ENCODE peak calls at places on chromosome 10, in eight cellular contexts. One of them, this sample, is unnamed.

GRCh38 chr10:49749144-49749543 is 13.0 kb downstream of the OGDHL start:
- DNase-seq in right lobe of liver: no peak
- DNase-seq in HCT116: no peak
- DNase-seq in heart left ventricle: no peak
- DNase-seq in tibial artery: no peak
- DNase-seq in HepG2: no peak
- DNase-seq in cardiac muscle cell: no peak
- DNase-seq in transverse colon: no peak
- DNase-seq in this sample: no peak

GRCh38 chr10:48463318-48464003 is 141.4 kb downstream of the ARHGAP22 start:
- DNase-seq in right lobe of liver: no peak
- DNase-seq in HCT116: no peak
- DNase-seq in heart left ventricle: no peak
- DNase-seq in tibial artery: no peak
- DNase-seq in HepG2: no peak
- DNase-seq in cardiac muscle cell: no peak
- DNase-seq in transverse colon: no peak
- DNase-seq in this sample: no peak

GRCh38 chr10:124568858-124569622 is 107.4 kb downstream of the LHPP start:
- DNase-seq in right lobe of liver: peak; percentile 42
- DNase-seq in HCT116: no peak
- DNase-seq in heart left ventricle: peak; percentile 46
- DNase-seq in tibial artery: peak; percentile 57
- DNase-seq in HepG2: no peak
- DNase-seq in cardiac muscle cell: no peak
- DNase-seq in transverse colon: no peak
- DNase-seq in this sample: no peak

GRCh38 chr10:128912568-128913311 is 554.3 kb upstream of the MGMT start:
- DNase-seq in right lobe of liver: no peak
- DNase-seq in HCT116: no peak
- DNase-seq in heart left ventricle: no peak
- DNase-seq in tibial artery: no peak
- DNase-seq in HepG2: no peak
- DNase-seq in cardiac muscle cell: no peak
- DNase-seq in transverse colon: no peak
- DNase-seq in this sample: no peak

GRCh38 chr10:17144757-17145156 is 15.1 kb upstream of the CUBN start:
- DNase-seq in right lobe of liver: no peak
- DNase-seq in HCT116: no peak
- DNase-seq in heart left ventricle: no peak
- DNase-seq in tibial artery: no peak
- DNase-seq in HepG2: no peak
- DNase-seq in cardiac muscle cell: no peak
- DNase-seq in transverse colon: no peak
- DNase-seq in this sample: no peak

GRCh38 chr10:34800624-34801023 is 14.5 kb downstream of the PARD3 start:
- DNase-seq in right lobe of liver: no peak
- DNase-seq in HCT116: no peak
- DNase-seq in heart left ventricle: no peak
- DNase-seq in tibial artery: no peak
- DNase-seq in HepG2: no peak
- DNase-seq in cardiac muscle cell: no peak
- DNase-seq in transverse colon: no peak
- DNase-seq in this sample: no peak

GRCh38 chr10:118504044-118504944 is 91.2 kb downstream of the PRLHR start:
- DNase-seq in right lobe of liver: no peak
- DNase-seq in HCT116: peak; percentile 78
- DNase-seq in heart left ventricle: no peak
- DNase-seq in tibial artery: no peak
- DNase-seq in HepG2: no peak
- DNase-seq in cardiac muscle cell: peak; percentile 79
- DNase-seq in transverse colon: no peak
- DNase-seq in this sample: no peak

GRCh38 chr10:123464428-123465323 is 201.5 kb upstream of the GPR26 start:
- DNase-seq in right lobe of liver: no peak
- DNase-seq in HCT116: no peak
- DNase-seq in heart left ventricle: no peak
- DNase-seq in tibial artery: no peak
- DNase-seq in HepG2: no peak
- DNase-seq in cardiac muscle cell: no peak
- DNase-seq in transverse colon: no peak
- DNase-seq in this sample: no peak

GRCh38 chr10:6701289-6701688 is 121.2 kb upstream of the PRKCQ start:
- DNase-seq in right lobe of liver: no peak
- DNase-seq in HCT116: no peak
- DNase-seq in heart left ventricle: no peak
- DNase-seq in tibial artery: no peak
- DNase-seq in HepG2: no peak
- DNase-seq in cardiac muscle cell: no peak
- DNase-seq in transverse colon: peak; percentile 8
- DNase-seq in this sample: no peak

GRCh38 chr10:57743711-57744110 is 524.0 kb downstream of the IPMK start:
- DNase-seq in right lobe of liver: no peak
- DNase-seq in HCT116: no peak
- DNase-seq in heart left ventricle: no peak
- DNase-seq in tibial artery: no peak
- DNase-seq in HepG2: no peak
- DNase-seq in cardiac muscle cell: no peak
- DNase-seq in transverse colon: no peak
- DNase-seq in this sample: no peak

GRCh38 chr10:29407280-29407858 is 118.5 kb downstream of the LYZL1 start:
- DNase-seq in right lobe of liver: no peak
- DNase-seq in HCT116: no peak
- DNase-seq in heart left ventricle: no peak
- DNase-seq in tibial artery: no peak
- DNase-seq in HepG2: no peak
- DNase-seq in cardiac muscle cell: no peak
- DNase-seq in transverse colon: no peak
- DNase-seq in this sample: no peak
- H3K4me3 ChIP-seq in right lobe of liver: no peak overlapping the region
- H3K4me3 ChIP-seq in HCT116: no peak overlapping the region
- H3K4me3 ChIP-seq in heart left ventricle: no peak overlapping the region
- H3K4me3 ChIP-seq in tibial artery: no peak overlapping the region
- H3K4me3 ChIP-seq in HepG2: no peak overlapping the region
- H3K4me3 ChIP-seq in cardiac muscle cell: no peak overlapping the region
- H3K4me3 ChIP-seq in transverse colon: no peak overlapping the region
- H3K4me3 ChIP-seq in this sample: no peak overlapping the region

DNA sequence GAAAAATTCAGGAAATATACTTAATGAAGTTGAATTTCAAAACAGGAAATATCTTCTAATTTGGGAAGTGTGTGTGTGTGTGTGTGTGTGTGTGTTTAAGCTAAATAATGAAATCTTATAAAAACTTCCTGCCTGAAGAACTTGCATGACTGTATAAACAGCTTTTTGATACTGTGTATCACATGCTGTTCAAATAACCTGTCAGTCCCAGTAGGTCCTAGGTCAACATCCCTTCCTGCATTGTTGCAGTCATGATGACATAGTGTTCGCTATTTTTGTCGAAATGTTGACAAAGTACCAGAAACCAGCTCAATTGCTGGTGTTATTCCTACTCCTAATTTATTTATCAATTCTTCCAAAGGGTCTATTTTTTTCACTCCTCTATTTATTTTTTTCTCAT is 115.7 kb downstream of the PLXDC2 start:
- DNase-seq in right lobe of liver: no peak
- DNase-seq in HCT116: no peak
- DNase-seq in heart left ventricle: no peak
- DNase-seq in tibial artery: no peak
- DNase-seq in HepG2: no peak
- DNase-seq in cardiac muscle cell: peak; percentile 35
- DNase-seq in transverse colon: no peak
- DNase-seq in this sample: no peak
- H3K27ac ChIP-seq in right lobe of liver: peak overlapping the region; percentile 63
- H3K27ac ChIP-seq in HCT116: no peak overlapping the region
- H3K27ac ChIP-seq in heart left ventricle: peak overlapping the region; percentile 24
- H3K27ac ChIP-seq in tibial artery: peak overlapping the region; percentile 52
- H3K27ac ChIP-seq in HepG2: no peak overlapping the region
- H3K27ac ChIP-seq in cardiac muscle cell: no peak overlapping the region
- H3K27ac ChIP-seq in transverse colon: peak overlapping the region; percentile 71
- H3K27ac ChIP-seq in this sample: no peak overlapping the region

GRCh38 chr10:79347226-79347893 is at the start of gene PPIF:
- DNase-seq in right lobe of liver: peak; percentile 97
- DNase-seq in HCT116: peak; percentile 81
- DNase-seq in heart left ventricle: peak; percentile 96
- DNase-seq in tibial artery: peak; percentile 96
- DNase-seq in HepG2: peak; percentile 79
- DNase-seq in cardiac muscle cell: peak; percentile 96
- DNase-seq in transverse colon: peak; percentile 96
- DNase-seq in this sample: peak; percentile 92

GRCh38 chr10:79349072-79349491 is 1.8 kb downstream of the PPIF start:
- DNase-seq in right lobe of liver: no peak
- DNase-seq in HCT116: no peak
- DNase-seq in heart left ventricle: no peak
- DNase-seq in tibial artery: no peak
- DNase-seq in HepG2: no peak
- DNase-seq in cardiac muscle cell: no peak
- DNase-seq in transverse colon: no peak
- DNase-seq in this sample: no peak

GRCh38 chr10:79349766-79350406 is 2.6 kb downstream of the PPIF start:
- DNase-seq in right lobe of liver: no peak
- DNase-seq in HCT116: no peak
- DNase-seq in heart left ventricle: no peak
- DNase-seq in tibial artery: no peak
- DNase-seq in HepG2: no peak
- DNase-seq in cardiac muscle cell: no peak
- DNase-seq in transverse colon: no peak
- DNase-seq in this sample: no peak

GRCh38 chr10:79347894-79348639 is 798 bp downstream of the PPIF start:
- DNase-seq in right lobe of liver: peak; percentile 87
- DNase-seq in HCT116: peak; percentile 8
- DNase-seq in heart left ventricle: peak; percentile 82
- DNase-seq in tibial artery: peak; percentile 86
- DNase-seq in HepG2: peak; percentile 45
- DNase-seq in cardiac muscle cell: peak; percentile 85
- DNase-seq in transverse colon: peak; percentile 86
- DNase-seq in this sample: peak; percentile 77

GRCh38 chr10:79348640-79348988 is 1.3 kb downstream of the PPIF start:
- DNase-seq in right lobe of liver: no peak
- DNase-seq in HCT116: no peak
- DNase-seq in heart left ventricle: no peak
- DNase-seq in tibial artery: no peak
- DNase-seq in HepG2: no peak
- DNase-seq in cardiac muscle cell: peak; percentile 44
- DNase-seq in transverse colon: no peak
- DNase-seq in this sample: peak; percentile 73
- H3K4me3 ChIP-seq in right lobe of liver: peak overlapping the region; percentile 76
- H3K4me3 ChIP-seq in HCT116: peak overlapping the region; percentile 85
- H3K4me3 ChIP-seq in heart left ventricle: peak overlapping the region; percentile 76
- H3K4me3 ChIP-seq in tibial artery: peak overlapping the region; percentile 89
- H3K4me3 ChIP-seq in HepG2: peak overlapping the region; percentile 85
- H3K4me3 ChIP-seq in cardiac muscle cell: peak overlapping the region; percentile 63
- H3K4me3 ChIP-seq in transverse colon: peak overlapping the region; percentile 65
- H3K4me3 ChIP-seq in this sample: peak overlapping the region; percentile 88

GRCh38 chr10:100508691-100509150 is 10.9 kb downstream of the SEC31B start:
- DNase-seq in right lobe of liver: no peak
- DNase-seq in HCT116: peak; percentile 46
- DNase-seq in heart left ventricle: no peak
- DNase-seq in tibial artery: no peak
- DNase-seq in HepG2: peak; percentile 56
- DNase-seq in cardiac muscle cell: peak; percentile 66
- DNase-seq in transverse colon: no peak
- DNase-seq in this sample: no peak
- H3K27ac ChIP-seq in right lobe of liver: no peak overlapping the region
- H3K27ac ChIP-seq in HCT116: no peak overlapping the region
- H3K27ac ChIP-seq in heart left ventricle: no peak overlapping the region
- H3K27ac ChIP-seq in tibial artery: no peak overlapping the region
- H3K27ac ChIP-seq in HepG2: no peak overlapping the region
- H3K27ac ChIP-seq in cardiac muscle cell: no peak overlapping the region
- H3K27ac ChIP-seq in transverse colon: no peak overlapping the region
- H3K27ac ChIP-seq in this sample: no peak overlapping the region

DNA sequence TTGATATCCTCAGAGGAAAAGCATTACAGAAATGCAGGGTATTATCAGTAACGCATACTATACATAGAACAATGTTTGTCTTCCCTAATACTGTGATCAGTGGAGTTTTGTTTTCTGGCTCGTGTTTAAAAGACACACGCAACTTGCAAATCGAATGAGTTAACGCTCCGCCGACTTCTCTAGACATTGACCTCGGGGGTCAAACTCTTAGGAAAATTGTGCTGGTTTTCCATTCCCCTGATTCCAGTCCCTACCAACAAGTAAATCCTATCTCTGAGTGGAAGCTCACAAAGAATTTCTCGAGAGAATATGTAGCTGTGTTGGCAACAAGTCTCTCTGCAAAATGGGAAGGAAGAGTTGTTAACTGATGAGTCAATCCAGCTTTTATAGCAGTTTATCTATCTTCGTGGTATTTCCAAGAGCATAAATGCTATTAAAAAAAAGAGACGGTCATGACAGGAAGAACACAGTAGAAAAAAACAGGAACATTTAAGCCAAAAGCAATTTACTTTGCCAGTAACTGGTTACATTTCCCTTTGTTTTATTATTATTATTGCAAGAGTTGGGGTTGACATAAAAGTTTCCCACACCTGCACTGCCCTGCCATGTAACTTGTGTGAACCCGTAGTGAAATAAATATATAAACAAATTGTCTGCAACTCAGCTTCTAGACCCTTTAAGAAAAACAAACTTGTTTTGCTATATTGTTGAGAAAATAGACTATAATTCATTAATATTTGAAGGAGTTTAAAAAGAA is 144.4 kb downstream of the ARID5B start:
- DNase-seq in right lobe of liver: no peak
- DNase-seq in HCT116: no peak
- DNase-seq in heart left ventricle: no peak
- DNase-seq in tibial artery: no peak
- DNase-seq in HepG2: peak; percentile 83
- DNase-seq in cardiac muscle cell: peak; percentile 93
- DNase-seq in transverse colon: no peak
- DNase-seq in this sample: no peak
- H3K4me3 ChIP-seq in right lobe of liver: peak overlapping the region; percentile 11
- H3K4me3 ChIP-seq in HCT116: no peak overlapping the region
- H3K4me3 ChIP-seq in heart left ventricle: peak overlapping the region; percentile 22
- H3K4me3 ChIP-seq in tibial artery: peak overlapping the region; percentile 16
- H3K4me3 ChIP-seq in HepG2: peak overlapping the region; percentile 5
- H3K4me3 ChIP-seq in cardiac muscle cell: no peak overlapping the region
- H3K4me3 ChIP-seq in transverse colon: peak overlapping the region; percentile 3
- H3K4me3 ChIP-seq in this sample: no peak overlapping the region

GRCh38 chr10:71756441-71757191 is 16.7 kb downstream of the VSIR start:
- DNase-seq in right lobe of liver: no peak
- DNase-seq in HCT116: no peak
- DNase-seq in heart left ventricle: no peak
- DNase-seq in tibial artery: no peak
- DNase-seq in HepG2: no peak
- DNase-seq in cardiac muscle cell: no peak
- DNase-seq in transverse colon: no peak
- DNase-seq in this sample: no peak
- H3K27ac ChIP-seq in right lobe of liver: no peak overlapping the region
- H3K27ac ChIP-seq in HCT116: no peak overlapping the region
- H3K27ac ChIP-seq in heart left ventricle: peak overlapping the region; percentile 71
- H3K27ac ChIP-seq in tibial artery: no peak overlapping the region
- H3K27ac ChIP-seq in HepG2: no peak overlapping the region
- H3K27ac ChIP-seq in cardiac muscle cell: no peak overlapping the region
- H3K27ac ChIP-seq in transverse colon: peak overlapping the region; percentile 50
- H3K27ac ChIP-seq in this sample: no peak overlapping the region

GRCh38 chr10:55410415-55410885 is 609.4 kb upstream of the PCDH15 start:
- DNase-seq in right lobe of liver: no peak
- DNase-seq in HCT116: no peak
- DNase-seq in heart left ventricle: peak; percentile 65
- DNase-seq in tibial artery: no peak
- DNase-seq in HepG2: no peak
- DNase-seq in cardiac muscle cell: peak; percentile 1
- DNase-seq in transverse colon: peak; percentile 10
- DNase-seq in this sample: no peak
- H3K4me3 ChIP-seq in right lobe of liver: no peak overlapping the region
- H3K4me3 ChIP-seq in HCT116: no peak overlapping the region
- H3K4me3 ChIP-seq in heart left ventricle: peak overlapping the region; percentile 14
- H3K4me3 ChIP-seq in tibial artery: no peak overlapping the region
- H3K4me3 ChIP-seq in HepG2: no peak overlapping the region
- H3K4me3 ChIP-seq in cardiac muscle cell: no peak overlapping the region
- H3K4me3 ChIP-seq in transverse colon: no peak overlapping the region
- H3K4me3 ChIP-seq in this sample: no peak overlapping the region